ENCODE peak calls at places on chromosomes 5 and 9, in eight cellular contexts. Y, B, C, W, E, J, N and I are unnamed samples.

GRCh38 chr9:98809311-98810105 is 2.0 kb downstream of the GALNT12 start:
- DNase-seq in B (no peak), E (no peak), W (no peak), N (no peak), C (no peak), J (no peak), Y (no peak), I (no peak)

GRCh38 chr5:143977891-143978448 is 166.0 kb downstream of the HMHB1 start:
- DNase-seq in N (no peak), Y (no peak), J (no peak), W (no peak), C (no peak), B (no peak), E (no peak), I (no peak)

GRCh38 chr5:139747583-139748504 is 47.8 kb upstream of the PSD2 start:
- DNase-seq in C (peak), Y (no peak), E (peak), B (no peak), W (peak), J (peak), N (no peak), I (peak)

GRCh38 chr5:124059200-124059599 is 547.2 kb downstream of the CSNK1G3 start:
- DNase-seq in Y (no peak), N (no peak), W (no peak), B (no peak), C (no peak), J (no peak), E (no peak), I (no peak)

GRCh38 chr5:169415351-169415750 is 114.4 kb upstream of the SLIT3 start:
- DNase-seq in N (no peak), Y (no peak), W (no peak), E (peak), C (no peak), B (no peak), J (no peak), I (no peak)

GRCh38 chr5:10625700-10626472 is 62.0 kb downstream of the ANKRD33B start:
- DNase-seq in W (no peak), N (no peak), J (no peak), B (no peak), E (no peak), C (no peak), Y (no peak), I (no peak)

GRCh38 chr5:170070556-170071412 is 34.9 kb upstream of the FOXI1 start:
- DNase-seq in J (no peak), W (no peak), N (peak), C (peak), E (no peak), B (peak), Y (no peak), I (no peak)

GRCh38 chr5:33261305-33261704 is 179.5 kb upstream of the TARS1 start:
- DNase-seq in J (no peak), Y (no peak), E (peak), B (no peak), N (no peak), W (no peak), C (no peak), I (no peak)

GRCh38 chr9:36880075-36880474 is 154.0 kb downstream of the PAX5 start:
- DNase-seq in B (no peak), Y (no peak), E (no peak), N (no peak), J (no peak), W (peak), C (no peak), I (no peak)